ENCODE peak calls at places on chromosomes 3 and 15, in six cellular contexts. One of them, this sample, is unnamed. For H3K4me1, the result is how much of the 10 kb centered on the place peaks cover.

GRCh38 chr15:98514034-98514622 is 134.2 kb upstream of the IGF1R start:
- DNase-seq in H1: no peak
- DNase-seq in HCT116: no peak
- DNase-seq in K562: no peak
- DNase-seq in GM12878: no peak
- DNase-seq in HepG2: no peak
- DNase-seq in this sample: no peak

GRCh38 chr3:4417449-4417848 is 49.6 kb downstream of the SUMF1 start:
- DNase-seq in HCT116: no peak
- DNase-seq in HepG2: no peak
- DNase-seq in GM12878: no peak
- DNase-seq in K562: no peak
- DNase-seq in H1: no peak
- DNase-seq in this sample: no peak

GRCh38 chr3:116280130-116280740 is 165.1 kb downstream of the LSAMP start:
- DNase-seq in H1: no peak
- DNase-seq in GM12878: no peak
- DNase-seq in HCT116: no peak
- DNase-seq in K562: no peak
- DNase-seq in HepG2: no peak
- DNase-seq in this sample: no peak

GRCh38 chr3:120092444-120092843 is 1.8 kb downstream of the GSK3B start:
- DNase-seq in H1: no peak
- DNase-seq in HepG2: no peak
- DNase-seq in K562: no peak
- DNase-seq in HCT116: no peak
- DNase-seq in GM12878: no peak
- DNase-seq in this sample: no peak

GRCh38 chr15:93985173-93985572 is 246.2 kb upstream of the MCTP2 start:
- DNase-seq in GM12878: no peak
- DNase-seq in K562: no peak
- DNase-seq in HepG2: no peak
- DNase-seq in H1: no peak
- DNase-seq in HCT116: no peak
- DNase-seq in this sample: no peak

GRCh38 chr15:82539690-82540054 is 585 bp downstream of the RPS17 start:
- DNase-seq in HCT116: no peak
- DNase-seq in K562: peak
- DNase-seq in H1: no peak
- DNase-seq in GM12878: no peak
- DNase-seq in HepG2: no peak
- DNase-seq in this sample: no peak

GRCh38 chr3:29067014-29067413 is 213.9 kb upstream of the RBMS3 start:
- DNase-seq in HCT116: no peak
- DNase-seq in GM12878: no peak
- DNase-seq in H1: no peak
- DNase-seq in K562: no peak
- DNase-seq in HepG2: no peak
- DNase-seq in this sample: no peak

GRCh38 chr3:119333773-119334492 is 39.8 kb downstream of the ARHGAP31 start:
- DNase-seq in GM12878: no peak
- DNase-seq in K562: no peak
- DNase-seq in HepG2: no peak
- DNase-seq in HCT116: no peak
- DNase-seq in H1: no peak
- DNase-seq in this sample: no peak

GRCh38 chr3:142645236-142645793 is 49.1 kb downstream of the PLS1 start:
- DNase-seq in GM12878: no peak
- DNase-seq in K562: no peak
- DNase-seq in HCT116: peak
- DNase-seq in HepG2: peak
- DNase-seq in H1: no peak
- DNase-seq in this sample: no peak

GRCh38 chr3:19711160-19711782 is 222.7 kb downstream of the EFHB start:
- DNase-seq in K562: no peak
- DNase-seq in HepG2: no peak
- DNase-seq in H1: no peak
- DNase-seq in GM12878: no peak
- DNase-seq in HCT116: no peak
- DNase-seq in this sample: no peak

GRCh38 chr3:27171113-27171512 is 198.1 kb downstream of the NEK10 start:
- DNase-seq in K562: no peak
- DNase-seq in HCT116: no peak
- DNase-seq in HepG2: no peak
- DNase-seq in H1: no peak
- DNase-seq in GM12878: no peak
- DNase-seq in this sample: no peak

GRCh38 chr3:10845839-10846656 is 30.0 kb downstream of the SLC6A11 start:
- DNase-seq in K562: no peak
- DNase-seq in GM12878: peak
- DNase-seq in HepG2: no peak
- DNase-seq in H1: no peak
- DNase-seq in HCT116: no peak
- DNase-seq in this sample: no peak

GRCh38 chr3:127787556-127787955 is 34.8 kb downstream of the MGLL start:
- DNase-seq in H1: no peak
- DNase-seq in HepG2: no peak
- DNase-seq in HCT116: no peak
- DNase-seq in K562: no peak
- DNase-seq in GM12878: no peak
- DNase-seq in this sample: no peak

GRCh38 chr15:76376029-76376428 is 39.5 kb downstream of the ISL2 start:
- DNase-seq in K562: no peak
- DNase-seq in H1: no peak
- DNase-seq in GM12878: no peak
- DNase-seq in HCT116: no peak
- DNase-seq in HepG2: no peak
- DNase-seq in this sample: peak

GRCh38 chr3:12724794-12725193 is 34.3 kb downstream of the TMEM40 start:
- DNase-seq in K562: peak
- DNase-seq in HepG2: no peak
- DNase-seq in H1: no peak
- DNase-seq in GM12878: no peak
- DNase-seq in HCT116: no peak
- DNase-seq in this sample: no peak

GRCh38 chr15:67157779-67158366 is 92.5 kb downstream of the SMAD3 start:
- DNase-seq in K562: no peak
- DNase-seq in H1: no peak
- DNase-seq in HepG2: no peak
- DNase-seq in GM12878: no peak
- DNase-seq in HCT116: no peak
- DNase-seq in this sample: no peak

GRCh38 chr3:62558549-62559112 is 185.3 kb upstream of the FEZF2 start:
- DNase-seq in H1: peak
- DNase-seq in K562: peak
- DNase-seq in HCT116: no peak
- DNase-seq in GM12878: no peak
- DNase-seq in HepG2: peak
- DNase-seq in this sample: peak

GRCh38 chr3:24119321-24119751 is 174.2 kb downstream of the NR1D2 start:
- DNase-seq in GM12878: no peak
- DNase-seq in HepG2: no peak
- DNase-seq in K562: no peak
- DNase-seq in HCT116: peak
- DNase-seq in H1: no peak
- DNase-seq in this sample: no peak

GRCh38 chr3:73681610-73682009 is 56.9 kb upstream of the PDZRN3 start:
- DNase-seq in GM12878: no peak
- DNase-seq in K562: no peak
- DNase-seq in H1: no peak
- DNase-seq in HepG2: no peak
- DNase-seq in HCT116: no peak
- DNase-seq in this sample: no peak

GRCh38 chr3:10552631-10552943 is 47.2 kb upstream of the ATP2B2 start:
- DNase-seq in H1: peak
- DNase-seq in HepG2: no peak
- DNase-seq in K562: no peak
- DNase-seq in HCT116: no peak
- DNase-seq in GM12878: no peak
- DNase-seq in this sample: no peak

GRCh38 chr3:129576514-129577345 is 29.7 kb downstream of the PLXND1 start:
- DNase-seq in HepG2: peak
- DNase-seq in GM12878: peak
- DNase-seq in K562: no peak
- DNase-seq in HCT116: no peak
- DNase-seq in H1: no peak
- DNase-seq in this sample: no peak

GRCh38 chr3:37946531-37946889 is 44.1 kb upstream of the VILL start:
- DNase-seq in K562: no peak
- DNase-seq in HepG2: no peak
- DNase-seq in GM12878: no peak
- DNase-seq in H1: no peak
- DNase-seq in HCT116: no peak
- DNase-seq in this sample: no peak

GRCh38 chr15:76071816-76072215 is 12.0 kb downstream of the TMEM266 start:
- DNase-seq in K562: no peak
- DNase-seq in HCT116: no peak
- DNase-seq in H1: no peak
- DNase-seq in HepG2: no peak
- DNase-seq in GM12878: no peak
- DNase-seq in this sample: no peak

GRCh38 chr3:134625885-134626741 is 24.7 kb downstream of the KY start:
- DNase-seq in K562: no peak
- DNase-seq in H1: peak
- DNase-seq in GM12878: no peak
- DNase-seq in HepG2: no peak
- DNase-seq in HCT116: no peak
- DNase-seq in this sample: no peak

GRCh38 chr15:65991721-65992472 is 122.6 kb downstream of the RAB11A start:
- DNase-seq in HCT116: no peak
- DNase-seq in K562: no peak
- DNase-seq in GM12878: no peak
- DNase-seq in HepG2: no peak
- DNase-seq in H1: no peak
- DNase-seq in this sample: no peak

GRCh38 chr15:65990298-65990981 is 121.1 kb downstream of the RAB11A start:
- DNase-seq in HCT116: no peak
- DNase-seq in HepG2: no peak
- DNase-seq in H1: no peak
- DNase-seq in K562: no peak
- DNase-seq in GM12878: no peak
- DNase-seq in this sample: no peak

GRCh38 chr15:65993762-65994161 is 124.5 kb downstream of the RAB11A start:
- DNase-seq in HCT116: no peak
- DNase-seq in GM12878: no peak
- DNase-seq in K562: no peak
- DNase-seq in H1: no peak
- DNase-seq in HepG2: no peak
- DNase-seq in this sample: no peak

GRCh38 chr15:65994832-65995231 is 125.5 kb downstream of the RAB11A start:
- DNase-seq in K562: no peak
- DNase-seq in GM12878: no peak
- DNase-seq in HepG2: no peak
- DNase-seq in H1: no peak
- DNase-seq in HCT116: no peak
- DNase-seq in this sample: no peak

GRCh38 chr15:65993226-65993625 is 123.9 kb downstream of the RAB11A start:
- DNase-seq in H1: no peak
- DNase-seq in K562: no peak
- DNase-seq in HepG2: no peak
- DNase-seq in HCT116: no peak
- DNase-seq in GM12878: no peak
- DNase-seq in this sample: no peak
- TF ChIP-seq ZNF274 in H1: no peak
- TF ChIP-seq ZNF274 in K562: no peak
- TF ChIP-seq ZNF274 in HepG2: no peak
- TF ChIP-seq ZNF274 in HCT116: no peak
- TF ChIP-seq ZNF274 in GM12878: no peak
- TF ChIP-seq ZNF274 in this sample: no peak

GRCh38 chr3:52221563-52222318 is 3.7 kb downstream of the TLR9 start:
- DNase-seq in K562: no peak
- DNase-seq in HCT116: no peak
- DNase-seq in H1: peak
- DNase-seq in GM12878: no peak
- DNase-seq in HepG2: no peak
- DNase-seq in this sample: no peak
- H3K4me1 ChIP-seq in K562: half or more
- H3K4me1 ChIP-seq in HCT116: under half
- H3K4me1 ChIP-seq in H1: under half
- H3K4me1 ChIP-seq in GM12878: under half
- H3K4me1 ChIP-seq in HepG2: under half
- H3K4me1 ChIP-seq in this sample: under half

DNA sequence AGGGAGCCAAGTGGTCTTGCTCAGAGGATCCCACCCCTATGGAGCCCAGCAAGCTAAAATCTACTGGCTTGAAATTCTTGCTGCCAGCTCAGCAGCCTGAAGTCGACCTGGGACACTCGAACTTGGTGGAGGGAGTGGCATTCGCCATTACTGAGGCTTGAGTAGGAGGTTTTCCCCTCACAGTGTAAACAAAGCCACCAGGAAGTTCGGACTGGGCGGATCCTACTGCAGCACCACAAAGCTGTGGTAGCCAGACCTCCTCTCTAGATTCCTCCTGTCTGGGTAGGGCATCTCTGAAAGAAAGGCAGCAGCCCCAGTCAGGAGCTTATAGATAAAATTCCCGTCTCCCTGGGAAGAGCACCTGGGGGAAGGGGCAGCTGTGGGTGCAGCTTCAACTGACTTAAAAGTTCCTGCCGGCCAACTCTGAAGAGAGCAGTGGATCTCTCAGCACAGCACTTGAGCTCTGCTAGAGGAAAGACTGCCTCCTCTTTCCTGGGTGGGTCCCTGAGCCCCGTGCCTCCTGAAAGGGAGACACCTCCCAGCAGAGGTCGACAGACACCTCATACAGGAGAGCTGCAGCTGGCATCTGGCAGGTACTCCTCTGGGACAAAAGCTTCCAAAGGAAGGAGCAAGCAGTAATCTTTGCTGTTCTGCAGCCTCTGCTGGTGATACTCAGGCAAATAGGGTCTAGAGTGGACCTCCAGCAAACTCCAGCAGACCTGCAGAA is 576.3 kb upstream of the NECTIN3 start:
- DNase-seq in HepG2: no peak
- DNase-seq in K562: no peak
- DNase-seq in HCT116: no peak
- DNase-seq in H1: no peak
- DNase-seq in GM12878: no peak
- DNase-seq in this sample: no peak
- TF ChIP-seq ZNF274 in HepG2: no peak
- TF ChIP-seq ZNF274 in K562: no peak
- TF ChIP-seq ZNF274 in HCT116: no peak
- TF ChIP-seq ZNF274 in H1: no peak
- TF ChIP-seq ZNF274 in GM12878: no peak
- TF ChIP-seq ZNF274 in this sample: no peak

DNA sequence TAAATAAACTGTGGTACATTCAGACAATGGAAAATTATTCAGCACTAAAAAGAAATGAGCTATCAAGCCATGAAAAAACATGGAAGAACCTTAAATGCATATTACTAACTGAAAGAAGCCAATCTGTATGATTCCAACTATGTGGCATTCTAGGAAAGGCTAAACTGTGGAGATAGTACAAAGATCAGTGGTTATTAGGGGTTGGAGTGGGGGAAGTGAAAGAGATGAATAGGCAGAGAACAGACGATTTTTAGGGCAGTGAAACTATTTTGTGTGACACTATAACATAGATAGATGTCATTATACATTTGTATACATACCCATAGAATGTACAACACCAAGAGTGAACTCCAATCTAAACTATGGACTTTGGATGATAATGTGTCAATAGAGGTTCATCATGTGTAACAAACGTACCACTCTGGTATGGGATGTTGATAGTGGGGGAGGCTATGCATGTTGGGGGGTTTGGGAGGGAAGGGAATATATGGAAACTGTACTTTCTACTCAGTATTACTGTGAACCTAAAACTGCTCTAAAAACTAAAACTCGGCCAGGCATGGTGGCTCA is 29.0 kb downstream of the RAB27A start:
- DNase-seq in K562: no peak
- DNase-seq in HepG2: peak
- DNase-seq in HCT116: no peak
- DNase-seq in H1: no peak
- DNase-seq in GM12878: no peak
- DNase-seq in this sample: no peak
- H3K4me1 ChIP-seq in K562: under half
- H3K4me1 ChIP-seq in HepG2: under half
- H3K4me1 ChIP-seq in HCT116: under half
- H3K4me1 ChIP-seq in H1: under half
- H3K4me1 ChIP-seq in GM12878: under half
- H3K4me1 ChIP-seq in this sample: under half